ENCODE peak calls at places on chromosome 19, in five cellular contexts. H is uterus; X is effector memory CD4-positive, alpha-beta T cell; P is GM23248; E is transverse colon. C is an unnamed sample. For H3K4me1, the result is how much of the 10 kb centered on the place peaks cover.

GRCh38 chr19:4722671-4723464 is 774 bp downstream of the DPP9 start:
- DNase-seq in H (peak), X (no peak), P (peak), E (no peak), C (no peak)

GRCh38 chr19:48635263-48635965 is 1.8 kb downstream of the DBP start:
- DNase-seq in H (peak), X (peak), P (peak), E (peak), C (peak)

GRCh38 chr19:40689339-40690049 is 957 bp downstream of the NUMBL start:
- DNase-seq in H (no peak), X (no peak), P (peak), E (no peak), C (no peak)

GRCh38 chr19:43625918-43626579 is 6.6 kb upstream of the ZNF428 start:
- DNase-seq in H (no peak), X (no peak), P (peak), E (no peak), C (no peak)

GRCh38 chr19:14565765-14566711 is 5.8 kb downstream of the NDUFB7 start:
- DNase-seq in H (no peak), X (no peak), P (no peak), E (no peak), C (no peak)

GRCh38 chr19:58317481-58318072 is 9.2 kb upstream of the ZSCAN22 start:
- DNase-seq in H (no peak), X (no peak), P (peak), E (no peak), C (no peak)

GRCh38 chr19:47310819-47311218 is 1.2 kb downstream of the C5AR1 start:
- DNase-seq in H (no peak), X (no peak), P (peak), E (no peak), C (no peak)

GRCh38 chr19:3556978-3557460 is 367 bp downstream of the MFSD12 start:
- DNase-seq in H (no peak), X (peak), P (peak), E (peak), C (peak)

GRCh38 chr19:51552996-51553725 is 17.9 kb upstream of the ZNF175 start:
- DNase-seq in H (peak), X (no peak), P (peak), E (peak), C (no peak)

GRCh38 chr19:57075801-57076492 is 43.8 kb upstream of the USP29 start:
- DNase-seq in H (no peak), X (no peak), P (no peak), E (no peak), C (no peak)

GRCh38 chr19:29783627-29784190 is 28.1 kb upstream of the CCNE1 start:
- DNase-seq in H (no peak), X (no peak), P (no peak), E (no peak), C (no peak)

GRCh38 chr19:52735734-52736133 is 890 bp upstream of the ZNF611 start:
- DNase-seq in H (peak), X (no peak), P (peak), E (peak), C (no peak)

GRCh38 chr19:49929121-49929610 is at the start of the genes ATF5 and NUP62:
- DNase-seq in H (peak), X (peak), P (peak), E (peak), C (peak)

GRCh38 chr19:10086032-10086903 is at the start of gene SHFL:
- DNase-seq in H (peak), X (peak), P (peak), E (peak), C (peak)

GRCh38 chr19:5228932-5229777 is 111.5 kb downstream of the PTPRS start:
- DNase-seq in H (peak), X (no peak), P (peak), E (no peak), C (no peak)

GRCh38 chr19:3468211-3468610 is 12.1 kb downstream of the SMIM24 start:
- DNase-seq in H (no peak), X (no peak), P (no peak), E (no peak), C (no peak)

GRCh38 chr19:5264453-5264852 is 76.2 kb downstream of the PTPRS start:
- DNase-seq in H (no peak), X (no peak), P (no peak), E (no peak), C (no peak)

GRCh38 chr19:37885392-37885791 is 21.0 kb downstream of the WDR87 start:
- DNase-seq in H (no peak), X (no peak), P (no peak), E (no peak), C (no peak)

GRCh38 chr19:35902870-35903475 is 644 bp downstream of the HCST start:
- DNase-seq in H (no peak), X (no peak), P (no peak), E (no peak), C (no peak)

GRCh38 chr19:5679289-5680082 is 830 bp downstream of the MICOS13 start:
- DNase-seq in H (no peak), X (no peak), P (no peak), E (peak), C (no peak)

GRCh38 chr19:17772172-17772571 is 20.9 kb downstream of the FCHO1 start:
- DNase-seq in H (no peak), X (no peak), P (no peak), E (no peak), C (no peak)

GRCh38 chr19:3160219-3160618 is 18.4 kb upstream of the S1PR4 start:
- DNase-seq in H (no peak), X (no peak), P (no peak), E (no peak), C (no peak)

GRCh38 chr19:15199652-15200574 is 882 bp downstream of the NOTCH3 start:
- DNase-seq in H (no peak), X (no peak), P (peak), E (no peak), C (no peak)

GRCh38 chr19:6464070-6464873 is at the start of gene CRB3:
- DNase-seq in H (no peak), X (no peak), P (no peak), E (peak), C (peak)

GRCh38 chr19:55146078-55146647 is 2.8 kb downstream of the TNNT1 start:
- DNase-seq in H (no peak), X (no peak), P (peak), E (no peak), C (no peak)

GRCh38 chr19:55094456-55095259 is 19.0 kb downstream of the EPS8L1 start:
- DNase-seq in H (no peak), X (no peak), P (no peak), E (no peak), C (no peak)

GRCh38 chr19:15758379-15758778 is 20.6 kb downstream of the OR10H3 start:
- DNase-seq in H (no peak), X (no peak), P (no peak), E (no peak), C (no peak)

GRCh38 chr19:56096665-56097064 is 24.4 kb downstream of the ZNF787 start:
- DNase-seq in H (no peak), X (no peak), P (no peak), E (no peak), C (no peak)

GRCh38 chr19:29666634-29667389 is 1.6 kb downstream of the PLEKHF1 start:
- DNase-seq in H (peak), X (no peak), P (peak), E (peak), C (no peak)

GRCh38 chr19:55080121-55080914 is 4.6 kb downstream of the EPS8L1 start:
- DNase-seq in H (peak), X (peak), P (peak), E (peak), C (peak)

GRCh38 chr19:47601180-47601904 is 7.6 kb upstream of the BICRA start:
- DNase-seq in H (no peak), X (no peak), P (peak), E (peak), C (no peak)

GRCh38 chr19:3167533-3168272 is 10.9 kb upstream of the S1PR4 start:
- DNase-seq in H (no peak), X (no peak), P (no peak), E (no peak), C (no peak)

GRCh38 chr19:10203686-10204085 is 8.9 kb upstream of the DNMT1 start:
- DNase-seq in H (no peak), X (no peak), P (no peak), E (no peak), C (no peak)

GRCh38 chr19:52351512-52351911 is 15.5 kb downstream of the ZNF610 start:
- DNase-seq in H (no peak), X (no peak), P (no peak), E (no peak), C (no peak)

GRCh38 chr19:279231-279630 is 12.0 kb downstream of the PLPP2 start:
- DNase-seq in H (no peak), X (no peak), P (no peak), E (no peak), C (no peak)

GRCh38 chr19:5364674-5365073 is 24.1 kb upstream of the PTPRS start:
- DNase-seq in H (no peak), X (no peak), P (no peak), E (no peak), C (no peak)

DNA sequence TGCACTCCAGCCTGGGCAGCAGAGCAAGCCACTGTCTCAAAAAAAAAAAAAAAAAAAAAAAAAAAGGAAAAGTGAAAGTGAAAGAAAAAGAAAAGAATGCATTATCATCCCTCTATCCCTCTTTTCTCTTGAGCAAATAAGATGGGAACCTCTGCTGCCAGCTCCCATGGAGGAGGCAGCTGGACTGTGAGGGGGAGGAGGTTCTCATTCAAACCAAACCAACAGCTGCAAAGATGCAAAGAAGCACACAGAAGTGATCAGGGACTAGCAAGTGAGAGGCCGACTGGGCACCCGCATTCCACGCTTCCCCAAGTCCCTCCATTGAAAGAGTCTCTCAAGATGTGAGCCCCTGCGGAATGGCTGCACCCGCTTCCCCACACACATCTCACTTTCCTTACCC is 63.5 kb downstream of the TSHZ3 start:
- DNase-seq in H (no peak), X (no peak), P (peak), E (no peak), C (no peak)
- H3K27ac ChIP-seq in H (peak), X (no peak), P (peak), E (no peak), C (no peak)

DNA sequence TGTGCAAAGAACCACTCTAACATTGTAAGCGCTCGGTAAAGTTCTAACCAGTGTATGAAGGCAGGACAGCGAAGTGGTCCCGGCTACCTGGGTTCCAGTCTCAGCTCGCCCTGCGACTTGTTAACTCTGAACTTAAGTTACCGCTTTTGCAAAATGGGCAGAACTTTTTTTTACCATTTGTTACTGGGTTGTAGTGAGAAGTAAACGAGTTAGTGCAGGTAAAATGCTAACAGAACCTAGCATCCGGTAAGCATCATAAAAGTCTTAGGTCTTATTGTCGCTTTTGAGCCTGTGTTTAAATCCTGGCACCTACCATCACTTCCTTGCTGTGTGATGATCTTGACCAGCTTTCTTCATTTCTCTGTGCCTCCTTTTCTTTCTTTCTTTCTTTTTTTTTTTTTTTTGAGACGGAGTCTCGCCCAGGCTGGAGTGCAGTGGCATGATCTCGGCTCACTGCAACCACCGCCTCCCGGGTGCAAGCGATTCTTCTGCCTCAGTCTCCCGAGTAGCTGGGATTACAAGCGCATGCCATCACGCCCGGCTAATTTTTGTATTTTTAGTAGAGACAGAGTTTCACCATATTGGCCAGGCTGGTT is 734 bp upstream of the TRMT1 start:
- DNase-seq in H (no peak), X (no peak), P (peak), E (no peak), C (peak)
- H3K4me1 ChIP-seq in H (under half), X (under half), P (under half), E (under half), C (under half)

DNA sequence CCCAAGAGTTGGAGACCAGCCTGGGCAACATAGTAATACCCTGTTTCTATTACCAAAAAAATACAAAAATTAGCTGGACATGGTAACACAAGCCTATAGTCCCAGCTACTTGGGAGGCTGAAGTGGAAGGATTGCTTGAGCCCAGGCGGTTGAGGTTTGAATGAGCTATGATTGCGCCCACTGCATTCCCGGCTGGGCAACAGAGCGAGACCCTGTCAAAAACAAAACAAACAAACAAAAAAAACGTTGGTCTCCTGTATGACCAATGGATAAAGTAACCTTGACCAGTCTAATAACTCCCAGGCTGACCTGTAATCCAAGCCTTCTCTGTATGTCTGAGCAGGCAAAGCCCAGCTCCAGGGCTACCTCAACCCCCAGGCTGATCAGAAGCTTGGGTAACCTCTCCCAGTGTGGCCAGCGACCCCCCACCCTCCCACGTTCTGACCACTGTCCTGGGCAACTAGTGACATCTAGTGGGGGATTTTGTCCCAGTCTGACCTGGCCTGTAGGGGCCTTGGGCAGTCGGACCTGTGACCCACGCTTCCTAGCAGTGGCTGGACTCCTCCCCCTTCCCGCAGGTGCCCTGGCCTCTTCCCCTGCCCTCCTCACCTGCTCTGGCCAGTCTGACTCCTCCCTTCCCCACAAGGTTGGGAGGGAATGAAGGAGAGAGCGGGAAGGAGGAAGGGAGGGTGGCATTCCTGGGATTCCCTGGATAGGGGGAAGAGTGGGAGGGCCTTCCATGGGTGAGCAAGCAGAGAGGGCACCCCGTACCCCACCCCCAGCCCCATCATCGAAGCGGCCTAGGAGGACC is 1.0 kb upstream of the BCAM start:
- DNase-seq in H (no peak), X (no peak), P (peak), E (peak), C (no peak)
- H3K4me3 ChIP-seq in H (peak), X (no peak), P (no peak), E (no peak), C (no peak)

GRCh38 chr19:34273121-34273845 is 18.9 kb downstream of the GARRE1 start:
- DNase-seq in H (no peak), X (no peak), P (no peak), E (no peak), C (no peak)
- H3K27ac ChIP-seq in H (peak), X (no peak), P (peak), E (no peak), C (peak)

GRCh38 chr19:1580957-1581356 is 11.7 kb downstream of the MBD3 start:
- DNase-seq in H (no peak), X (no peak), P (no peak), E (no peak), C (no peak)
- H3K4me1 ChIP-seq in H (under half), X (under half), P (under half), E (under half), C (under half)